ENCODE peak calls at places on chromosome 15, in four cellular contexts. C is heart left ventricle, J is mucosa of gallbladder, V is fibroblast of pulmonary artery. L is an unnamed sample.

GRCh38 chr15:50940506-50940905 is 32.0 kb downstream of the AP4E1 start:
- DNase-seq in C (no peak), J (no peak), V (peak), L (no peak)

GRCh38 chr15:92853222-92853621 is 46.9 kb upstream of the CHD2 start:
- DNase-seq in V (no peak), C (no peak), J (no peak), L (no peak)

GRCh38 chr15:74844319-74845207 is 1.6 kb upstream of the ULK3 start:
- DNase-seq in J (no peak), C (no peak), V (no peak), L (no peak)

GRCh38 chr15:67219288-67219687 is 35.2 kb downstream of the AAGAB start:
- DNase-seq in C (no peak), V (no peak), J (no peak), L (no peak)

GRCh38 chr15:88799341-88799740 is 3.9 kb upstream of the ACAN start:
- DNase-seq in V (no peak), J (no peak), C (no peak), L (no peak)

GRCh38 chr15:31147943-31148621 is 46.6 kb upstream of the TRPM1 start:
- DNase-seq in C (no peak), V (no peak), J (no peak), L (no peak)

GRCh38 chr15:74370471-74370870 is 3.0 kb upstream of the CYP11A1 start:
- DNase-seq in J (no peak), V (no peak), C (no peak), L (peak)

GRCh38 chr15:57321973-57322601 is 54.2 kb upstream of the CGNL1 start:
- DNase-seq in V (no peak), C (no peak), J (no peak), L (no peak)

GRCh38 chr15:38260077-38260476 is 7.4 kb downstream of the SPRED1 start:
- DNase-seq in V (peak), J (no peak), C (no peak), L (no peak)

GRCh38 chr15:40244961-40245523 is 6.2 kb downstream of the PAK6 start:
- DNase-seq in J (no peak), V (no peak), C (no peak), L (peak)

GRCh38 chr15:88131937-88132336 is 124.6 kb downstream of the NTRK3 start:
- DNase-seq in V (no peak), J (no peak), C (no peak), L (no peak)

GRCh38 chr15:87563840-87564239 is 692.7 kb downstream of the NTRK3 start:
- DNase-seq in V (no peak), J (no peak), C (no peak), L (no peak)

GRCh38 chr15:80478075-80478474 is 73.9 kb downstream of the ARNT2 start:
- DNase-seq in C (no peak), V (peak), J (no peak), L (no peak)

GRCh38 chr15:99711685-99712084 is 21.6 kb downstream of the LYSMD4 start:
- DNase-seq in C (peak), J (no peak), V (no peak), L (no peak)

GRCh38 chr15:78018445-78018844 is 59.1 kb downstream of the TBC1D2B start:
- DNase-seq in J (no peak), C (no peak), V (no peak), L (no peak)

GRCh38 chr15:33068531-33068990 is 126.0 kb downstream of the FMN1 start:
- DNase-seq in C (no peak), V (no peak), J (peak), L (no peak)

GRCh38 chr15:56989411-56989924 is 71.0 kb downstream of the TCF12 start:
- DNase-seq in J (no peak), C (no peak), V (no peak), L (no peak)

GRCh38 chr15:95469601-95470000 is 860.9 kb upstream of the NR2F2 start:
- DNase-seq in V (no peak), J (no peak), C (no peak), L (no peak)

GRCh38 chr15:80003171-80003570 is 32.2 kb upstream of the BCL2A1 start:
- DNase-seq in J (no peak), V (no peak), C (no peak), L (no peak)

GRCh38 chr15:48800811-48801460 is 9.9 kb downstream of the CEP152 start:
- DNase-seq in C (no peak), V (peak), J (no peak), L (no peak)

GRCh38 chr15:61726166-61726565 is 334.1 kb downstream of the VPS13C start:
- DNase-seq in C (no peak), V (no peak), J (no peak), L (no peak)

GRCh38 chr15:90095521-90095959 is 6.7 kb downstream of the IDH2 start:
- DNase-seq in C (no peak), J (no peak), V (no peak), L (no peak)

GRCh38 chr15:70048196-70048565 is 49.5 kb downstream of the TLE3 start:
- DNase-seq in J (no peak), C (no peak), V (no peak), L (peak)

GRCh38 chr15:68599560-68600071 is 20.8 kb downstream of the CORO2B start:
- DNase-seq in V (peak), C (no peak), J (no peak), L (no peak)

GRCh38 chr15:71182522-71182921 is 67.3 kb downstream of the THSD4 start:
- DNase-seq in C (no peak), J (no peak), V (no peak), L (no peak)

GRCh38 chr15:89370120-89371077 is 35.8 kb upstream of the POLG start:
- DNase-seq in C (no peak), V (no peak), J (no peak), L (no peak)

GRCh38 chr15:90941038-90941437 is 6.0 kb downstream of the UNC45A start:
- DNase-seq in J (no peak), V (no peak), C (no peak), L (no peak)

GRCh38 chr15:66881173-66881905 is 179.3 kb downstream of the SMAD6 start:
- DNase-seq in V (no peak), J (no peak), C (no peak), L (no peak)

GRCh38 chr15:31032959-31033358 is 41.5 kb upstream of the MTMR10 start:
- DNase-seq in C (no peak), V (peak), J (no peak), L (no peak)

GRCh38 chr15:60777558-60777957 is 298.6 kb upstream of the ICE2 start:
- DNase-seq in V (no peak), J (no peak), C (no peak), L (no peak)

GRCh38 chr15:57752426-57752825 is 45.9 kb downstream of the POLR2M start:
- DNase-seq in V (peak), C (peak), J (no peak), L (no peak)